ENCODE peak calls at places on chromosomes 5 and 9, in eight cellular contexts. One of them, this sample, is unnamed.

GRCh38 chr9:20599195-20599594 is 23.1 kb downstream of the MLLT3 start:
- DNase-seq in neuronal stem cell: no peak
- DNase-seq in upper lobe of right lung: no peak
- DNase-seq in transverse colon: no peak
- DNase-seq in adrenal gland: no peak
- DNase-seq in CD8-positive, alpha-beta memory T cell: no peak
- DNase-seq in fibroblast of lung: peak; percentile 60
- DNase-seq in sigmoid colon: no peak
- DNase-seq in this sample: no peak

GRCh38 chr9:92954078-92954861 is 6.9 kb downstream of the FGD3 start:
- DNase-seq in neuronal stem cell: no peak
- DNase-seq in upper lobe of right lung: peak; percentile 48
- DNase-seq in transverse colon: peak; percentile 81
- DNase-seq in adrenal gland: peak; percentile 31
- DNase-seq in CD8-positive, alpha-beta memory T cell: peak; percentile 76
- DNase-seq in fibroblast of lung: no peak
- DNase-seq in sigmoid colon: no peak
- DNase-seq in this sample: no peak

GRCh38 chr5:139820606-139821005 is 25.0 kb downstream of the PSD2 start:
- DNase-seq in neuronal stem cell: no peak
- DNase-seq in upper lobe of right lung: peak; percentile 18
- DNase-seq in transverse colon: no peak
- DNase-seq in adrenal gland: no peak
- DNase-seq in CD8-positive, alpha-beta memory T cell: no peak
- DNase-seq in fibroblast of lung: no peak
- DNase-seq in sigmoid colon: peak; percentile 12
- DNase-seq in this sample: no peak

GRCh38 chr5:136020001-136020382 is 8.8 kb upstream of the TGFBI start:
- DNase-seq in neuronal stem cell: no peak
- DNase-seq in upper lobe of right lung: no peak
- DNase-seq in transverse colon: no peak
- DNase-seq in adrenal gland: no peak
- DNase-seq in CD8-positive, alpha-beta memory T cell: no peak
- DNase-seq in fibroblast of lung: no peak
- DNase-seq in sigmoid colon: peak; percentile 12
- DNase-seq in this sample: no peak

GRCh38 chr5:180389252-180390101 is 36.3 kb upstream of the GFPT2 start:
- DNase-seq in neuronal stem cell: no peak
- DNase-seq in upper lobe of right lung: peak; percentile 56
- DNase-seq in transverse colon: no peak
- DNase-seq in adrenal gland: no peak
- DNase-seq in CD8-positive, alpha-beta memory T cell: no peak
- DNase-seq in fibroblast of lung: no peak
- DNase-seq in sigmoid colon: peak; percentile 80
- DNase-seq in this sample: peak; percentile 21

GRCh38 chr5:72855821-72856220 is 39.4 kb downstream of the TNPO1 start:
- DNase-seq in neuronal stem cell: no peak
- DNase-seq in upper lobe of right lung: no peak
- DNase-seq in transverse colon: no peak
- DNase-seq in adrenal gland: no peak
- DNase-seq in CD8-positive, alpha-beta memory T cell: no peak
- DNase-seq in fibroblast of lung: no peak
- DNase-seq in sigmoid colon: no peak
- DNase-seq in this sample: no peak

GRCh38 chr9:98159301-98159700 is 33.1 kb downstream of the CORO2A start:
- DNase-seq in neuronal stem cell: no peak
- DNase-seq in upper lobe of right lung: peak; percentile 26
- DNase-seq in transverse colon: no peak
- DNase-seq in adrenal gland: no peak
- DNase-seq in CD8-positive, alpha-beta memory T cell: no peak
- DNase-seq in fibroblast of lung: no peak
- DNase-seq in sigmoid colon: peak; percentile 55
- DNase-seq in this sample: no peak

GRCh38 chr9:126564716-126565115 is 49.0 kb upstream of the LMX1B start:
- DNase-seq in neuronal stem cell: no peak
- DNase-seq in upper lobe of right lung: no peak
- DNase-seq in transverse colon: no peak
- DNase-seq in adrenal gland: no peak
- DNase-seq in CD8-positive, alpha-beta memory T cell: no peak
- DNase-seq in fibroblast of lung: no peak
- DNase-seq in sigmoid colon: no peak
- DNase-seq in this sample: no peak

GRCh38 chr9:95092321-95093072 is 225.0 kb downstream of the FANCC start:
- DNase-seq in neuronal stem cell: peak; percentile 56
- DNase-seq in upper lobe of right lung: no peak
- DNase-seq in transverse colon: peak; percentile 57
- DNase-seq in adrenal gland: no peak
- DNase-seq in CD8-positive, alpha-beta memory T cell: no peak
- DNase-seq in fibroblast of lung: peak; percentile 84
- DNase-seq in sigmoid colon: peak; percentile 72
- DNase-seq in this sample: peak; percentile 56

GRCh38 chr9:135152608-135153337 is 65.3 kb downstream of the OLFM1 start:
- DNase-seq in neuronal stem cell: no peak
- DNase-seq in upper lobe of right lung: no peak
- DNase-seq in transverse colon: no peak
- DNase-seq in adrenal gland: no peak
- DNase-seq in CD8-positive, alpha-beta memory T cell: no peak
- DNase-seq in fibroblast of lung: no peak
- DNase-seq in sigmoid colon: no peak
- DNase-seq in this sample: no peak

GRCh38 chr5:111755264-111755941 is 1.6 kb downstream of the NREP start:
- DNase-seq in neuronal stem cell: no peak
- DNase-seq in upper lobe of right lung: no peak
- DNase-seq in transverse colon: no peak
- DNase-seq in adrenal gland: no peak
- DNase-seq in CD8-positive, alpha-beta memory T cell: no peak
- DNase-seq in fibroblast of lung: no peak
- DNase-seq in sigmoid colon: no peak
- DNase-seq in this sample: no peak

GRCh38 chr9:36802171-36802920 is 229.7 kb downstream of the MELK start:
- DNase-seq in neuronal stem cell: no peak
- DNase-seq in upper lobe of right lung: no peak
- DNase-seq in transverse colon: no peak
- DNase-seq in adrenal gland: peak; percentile 44
- DNase-seq in CD8-positive, alpha-beta memory T cell: no peak
- DNase-seq in fibroblast of lung: peak; percentile 38
- DNase-seq in sigmoid colon: no peak
- DNase-seq in this sample: no peak

GRCh38 chr9:114224247-114224610 is 68.9 kb downstream of the COL27A1 start:
- DNase-seq in neuronal stem cell: no peak
- DNase-seq in upper lobe of right lung: no peak
- DNase-seq in transverse colon: no peak
- DNase-seq in adrenal gland: no peak
- DNase-seq in CD8-positive, alpha-beta memory T cell: no peak
- DNase-seq in fibroblast of lung: peak; percentile 43
- DNase-seq in sigmoid colon: no peak
- DNase-seq in this sample: no peak

GRCh38 chr5:88707216-88707965 is 175.6 kb downstream of the MEF2C start:
- DNase-seq in neuronal stem cell: no peak
- DNase-seq in upper lobe of right lung: no peak
- DNase-seq in transverse colon: no peak
- DNase-seq in adrenal gland: no peak
- DNase-seq in CD8-positive, alpha-beta memory T cell: no peak
- DNase-seq in fibroblast of lung: no peak
- DNase-seq in sigmoid colon: no peak
- DNase-seq in this sample: no peak

GRCh38 chr9:133658442-133659431 is 22.6 kb downstream of the DBH start:
- DNase-seq in neuronal stem cell: peak; percentile 37
- DNase-seq in upper lobe of right lung: no peak
- DNase-seq in transverse colon: peak; percentile 45
- DNase-seq in adrenal gland: peak; percentile 33
- DNase-seq in CD8-positive, alpha-beta memory T cell: no peak
- DNase-seq in fibroblast of lung: peak; percentile 8
- DNase-seq in sigmoid colon: no peak
- DNase-seq in this sample: peak; percentile 28

GRCh38 chr9:1995084-1995483 is 20.1 kb upstream of the SMARCA2 start:
- DNase-seq in neuronal stem cell: no peak
- DNase-seq in upper lobe of right lung: no peak
- DNase-seq in transverse colon: no peak
- DNase-seq in adrenal gland: no peak
- DNase-seq in CD8-positive, alpha-beta memory T cell: no peak
- DNase-seq in fibroblast of lung: no peak
- DNase-seq in sigmoid colon: no peak
- DNase-seq in this sample: no peak

GRCh38 chr9:74555015-74555414 is 57.9 kb downstream of the RORB start:
- DNase-seq in neuronal stem cell: no peak
- DNase-seq in upper lobe of right lung: no peak
- DNase-seq in transverse colon: no peak
- DNase-seq in adrenal gland: peak; percentile 39
- DNase-seq in CD8-positive, alpha-beta memory T cell: no peak
- DNase-seq in fibroblast of lung: no peak
- DNase-seq in sigmoid colon: no peak
- DNase-seq in this sample: peak; percentile 11

GRCh38 chr9:21357479-21358290 is 7.0 kb upstream of the IFNA6 start:
- DNase-seq in neuronal stem cell: no peak
- DNase-seq in upper lobe of right lung: no peak
- DNase-seq in transverse colon: no peak
- DNase-seq in adrenal gland: no peak
- DNase-seq in CD8-positive, alpha-beta memory T cell: no peak
- DNase-seq in fibroblast of lung: no peak
- DNase-seq in sigmoid colon: no peak
- DNase-seq in this sample: no peak

GRCh38 chr5:146109379-146109778 is 4.0 kb upstream of the PLAC8L1 start:
- DNase-seq in neuronal stem cell: no peak
- DNase-seq in upper lobe of right lung: no peak
- DNase-seq in transverse colon: no peak
- DNase-seq in adrenal gland: no peak
- DNase-seq in CD8-positive, alpha-beta memory T cell: no peak
- DNase-seq in fibroblast of lung: no peak
- DNase-seq in sigmoid colon: no peak
- DNase-seq in this sample: no peak

GRCh38 chr9:71769175-71770165 is 1.2 kb upstream of the CEMIP2 start:
- DNase-seq in neuronal stem cell: no peak
- DNase-seq in upper lobe of right lung: peak; percentile 95
- DNase-seq in transverse colon: peak; percentile 86
- DNase-seq in adrenal gland: peak; percentile 94
- DNase-seq in CD8-positive, alpha-beta memory T cell: peak; percentile 75
- DNase-seq in fibroblast of lung: peak; percentile 43
- DNase-seq in sigmoid colon: peak; percentile 91
- DNase-seq in this sample: peak; percentile 89

GRCh38 chr9:111613436-111614040 is 14.1 kb upstream of the PTGR1 start:
- DNase-seq in neuronal stem cell: no peak
- DNase-seq in upper lobe of right lung: no peak
- DNase-seq in transverse colon: peak; percentile 35
- DNase-seq in adrenal gland: no peak
- DNase-seq in CD8-positive, alpha-beta memory T cell: no peak
- DNase-seq in fibroblast of lung: no peak
- DNase-seq in sigmoid colon: no peak
- DNase-seq in this sample: no peak

GRCh38 chr9:104927912-104928740 is at the start of gene ABCA1:
- DNase-seq in neuronal stem cell: peak; percentile 86
- DNase-seq in upper lobe of right lung: peak; percentile 93
- DNase-seq in transverse colon: peak; percentile 95
- DNase-seq in adrenal gland: peak; percentile 98
- DNase-seq in CD8-positive, alpha-beta memory T cell: peak; percentile 62
- DNase-seq in fibroblast of lung: peak; percentile 87
- DNase-seq in sigmoid colon: peak; percentile 99
- DNase-seq in this sample: peak; percentile 96

GRCh38 chr5:137866541-137867388 is 895 bp upstream of the MYOT start:
- DNase-seq in neuronal stem cell: no peak
- DNase-seq in upper lobe of right lung: no peak
- DNase-seq in transverse colon: no peak
- DNase-seq in adrenal gland: no peak
- DNase-seq in CD8-positive, alpha-beta memory T cell: no peak
- DNase-seq in fibroblast of lung: no peak
- DNase-seq in sigmoid colon: no peak
- DNase-seq in this sample: no peak

GRCh38 chr5:111680737-111681413 is 76.1 kb downstream of the NREP start:
- DNase-seq in neuronal stem cell: no peak
- DNase-seq in upper lobe of right lung: no peak
- DNase-seq in transverse colon: peak; percentile 66
- DNase-seq in adrenal gland: peak; percentile 81
- DNase-seq in CD8-positive, alpha-beta memory T cell: no peak
- DNase-seq in fibroblast of lung: peak; percentile 98
- DNase-seq in sigmoid colon: peak; percentile 88
- DNase-seq in this sample: peak; percentile 65

GRCh38 chr9:4035809-4036208 is 264.1 kb downstream of the GLIS3 start:
- DNase-seq in neuronal stem cell: no peak
- DNase-seq in upper lobe of right lung: no peak
- DNase-seq in transverse colon: no peak
- DNase-seq in adrenal gland: no peak
- DNase-seq in CD8-positive, alpha-beta memory T cell: no peak
- DNase-seq in fibroblast of lung: no peak
- DNase-seq in sigmoid colon: no peak
- DNase-seq in this sample: no peak

GRCh38 chr9:4042966-4043365 is 256.9 kb downstream of the GLIS3 start:
- DNase-seq in neuronal stem cell: peak; percentile 24
- DNase-seq in upper lobe of right lung: no peak
- DNase-seq in transverse colon: no peak
- DNase-seq in adrenal gland: no peak
- DNase-seq in CD8-positive, alpha-beta memory T cell: no peak
- DNase-seq in fibroblast of lung: no peak
- DNase-seq in sigmoid colon: no peak
- DNase-seq in this sample: no peak

GRCh38 chr9:4034404-4034803 is 265.5 kb downstream of the GLIS3 start:
- DNase-seq in neuronal stem cell: no peak
- DNase-seq in upper lobe of right lung: no peak
- DNase-seq in transverse colon: no peak
- DNase-seq in adrenal gland: no peak
- DNase-seq in CD8-positive, alpha-beta memory T cell: no peak
- DNase-seq in fibroblast of lung: no peak
- DNase-seq in sigmoid colon: no peak
- DNase-seq in this sample: no peak

GRCh38 chr9:4038182-4038723 is 261.6 kb downstream of the GLIS3 start:
- DNase-seq in neuronal stem cell: no peak
- DNase-seq in upper lobe of right lung: no peak
- DNase-seq in transverse colon: no peak
- DNase-seq in adrenal gland: no peak
- DNase-seq in CD8-positive, alpha-beta memory T cell: no peak
- DNase-seq in fibroblast of lung: peak; percentile 53
- DNase-seq in sigmoid colon: no peak
- DNase-seq in this sample: no peak
- H3K27ac ChIP-seq in neuronal stem cell: peak overlapping the region; percentile 36
- H3K27ac ChIP-seq in upper lobe of right lung: no peak overlapping the region
- H3K27ac ChIP-seq in transverse colon: no peak overlapping the region
- H3K27ac ChIP-seq in adrenal gland: no peak overlapping the region
- H3K27ac ChIP-seq in CD8-positive, alpha-beta memory T cell: no peak overlapping the region
- H3K27ac ChIP-seq in fibroblast of lung: no peak overlapping the region
- H3K27ac ChIP-seq in sigmoid colon: no peak overlapping the region
- H3K27ac ChIP-seq in this sample: no peak overlapping the region

GRCh38 chr5:74624501-74624900 is 16.0 kb downstream of the ENC1 start:
- DNase-seq in neuronal stem cell: no peak
- DNase-seq in upper lobe of right lung: no peak
- DNase-seq in transverse colon: no peak
- DNase-seq in adrenal gland: no peak
- DNase-seq in CD8-positive, alpha-beta memory T cell: no peak
- DNase-seq in fibroblast of lung: no peak
- DNase-seq in sigmoid colon: no peak
- DNase-seq in this sample: no peak
- H3K27ac ChIP-seq in neuronal stem cell: no peak overlapping the region
- H3K27ac ChIP-seq in upper lobe of right lung: no peak overlapping the region
- H3K27ac ChIP-seq in transverse colon: no peak overlapping the region
- H3K27ac ChIP-seq in adrenal gland: no peak overlapping the region
- H3K27ac ChIP-seq in CD8-positive, alpha-beta memory T cell: no peak overlapping the region
- H3K27ac ChIP-seq in fibroblast of lung: no peak overlapping the region
- H3K27ac ChIP-seq in sigmoid colon: no peak overlapping the region
- H3K27ac ChIP-seq in this sample: no peak overlapping the region

GRCh38 chr5:10467281-10468198 is 25.9 kb downstream of the ROPN1L start:
- DNase-seq in neuronal stem cell: no peak
- DNase-seq in upper lobe of right lung: no peak
- DNase-seq in transverse colon: no peak
- DNase-seq in adrenal gland: no peak
- DNase-seq in CD8-positive, alpha-beta memory T cell: no peak
- DNase-seq in fibroblast of lung: peak; percentile 58
- DNase-seq in sigmoid colon: no peak
- DNase-seq in this sample: no peak
- H3K27ac ChIP-seq in neuronal stem cell: no peak overlapping the region
- H3K27ac ChIP-seq in upper lobe of right lung: no peak overlapping the region
- H3K27ac ChIP-seq in transverse colon: no peak overlapping the region
- H3K27ac ChIP-seq in adrenal gland: no peak overlapping the region
- H3K27ac ChIP-seq in CD8-positive, alpha-beta memory T cell: no peak overlapping the region
- H3K27ac ChIP-seq in fibroblast of lung: no peak overlapping the region
- H3K27ac ChIP-seq in sigmoid colon: no peak overlapping the region
- H3K27ac ChIP-seq in this sample: no peak overlapping the region

GRCh38 chr5:126414874-126415502 is 8.2 kb upstream of the GRAMD2B start:
- DNase-seq in neuronal stem cell: no peak
- DNase-seq in upper lobe of right lung: no peak
- DNase-seq in transverse colon: no peak
- DNase-seq in adrenal gland: peak; percentile 47
- DNase-seq in CD8-positive, alpha-beta memory T cell: no peak
- DNase-seq in fibroblast of lung: peak; percentile 90
- DNase-seq in sigmoid colon: peak; percentile 80
- DNase-seq in this sample: peak; percentile 35
- H3K27ac ChIP-seq in neuronal stem cell: no peak overlapping the region
- H3K27ac ChIP-seq in upper lobe of right lung: peak overlapping the region; percentile 59
- H3K27ac ChIP-seq in transverse colon: peak overlapping the region; percentile 57
- H3K27ac ChIP-seq in adrenal gland: peak overlapping the region; percentile 14
- H3K27ac ChIP-seq in CD8-positive, alpha-beta memory T cell: no peak overlapping the region
- H3K27ac ChIP-seq in fibroblast of lung: no peak overlapping the region
- H3K27ac ChIP-seq in sigmoid colon: peak overlapping the region; percentile 81
- H3K27ac ChIP-seq in this sample: peak overlapping the region; percentile 60